ENCODE peak calls at places on chromosomes 4 and X, in five cellular contexts. J, E, A, Y and K are unnamed samples.

GRCh38 chr4:158192439-158193158 is 17.7 kb upstream of the TMEM144 start:
- DNase-seq in J (no peak), A (no peak), E (no peak), Y (no peak), K (no peak)

GRCh38 chrX:30821116-30821515 is 67.9 kb downstream of the TAB3 start:
- DNase-seq in J (peak), Y (no peak), E (no peak), A (no peak), K (no peak)

GRCh38 chr4:173214231-173214630 is 45.6 kb downstream of the GALNT7 start:
- DNase-seq in Y (no peak), A (no peak), E (no peak), J (no peak), K (no peak)

GRCh38 chrX:15416133-15416993 is 32.1 kb upstream of the VEGFD start:
- DNase-seq in J (peak), E (no peak), Y (peak), A (no peak), K (no peak)

GRCh38 chrX:151151668-151152267 is 24.6 kb upstream of the GPR50 start:
- DNase-seq in J (peak), Y (peak), A (no peak), E (peak), K (peak)

GRCh38 chr4:88008133-88008621 is 742 bp downstream of the PKD2 start:
- DNase-seq in J (peak), Y (peak), E (no peak), A (no peak), K (no peak)

GRCh38 chr4:83207497-83208105 is 77.0 kb downstream of the COQ2 start:
- DNase-seq in E (peak), J (no peak), Y (no peak), A (no peak), K (no peak)

GRCh38 chrX:21798677-21799219 is 40.7 kb upstream of the MBTPS2 start:
- DNase-seq in E (no peak), Y (no peak), A (no peak), J (no peak), K (peak)

GRCh38 chr4:40507977-40508376 is 121.7 kb downstream of the RBM47 start:
- DNase-seq in E (no peak), A (no peak), J (peak), Y (no peak), K (no peak)

GRCh38 chr4:135770505-135770904 is 1568.9 kb upstream of the PABPC4L start:
- DNase-seq in J (no peak), A (no peak), E (no peak), Y (no peak), K (no peak)

GRCh38 chr4:152536545-152537182 is 772 bp upstream of the FBXW7 start:
- DNase-seq in A (no peak), J (peak), E (no peak), Y (no peak), K (no peak)

GRCh38 chr4:183478926-183479325 is 25.9 kb upstream of the ING2 start:
- DNase-seq in Y (no peak), E (no peak), A (no peak), J (no peak), K (no peak)

GRCh38 chr4:40492747-40493146 is 136.9 kb downstream of the RBM47 start:
- DNase-seq in E (no peak), J (no peak), A (no peak), Y (no peak), K (no peak)

GRCh38 chrX:283115-283845 is 2.1 kb downstream of the PLCXD1 start:
- DNase-seq in E (peak), A (no peak), Y (peak), J (peak), K (peak)

GRCh38 chrX:63250253-63250868 is 100.8 kb downstream of the SPIN4 start:
- DNase-seq in Y (peak), A (no peak), E (peak), J (peak), K (peak)

GRCh38 chr4:185479507-185479971 is 8.0 kb upstream of the CCDC110 start:
- DNase-seq in E (no peak), Y (no peak), J (peak), A (no peak), K (no peak)

GRCh38 chr4:3786196-3786869 is 20.1 kb downstream of the ADRA2C start:
- DNase-seq in E (no peak), A (no peak), Y (peak), J (no peak), K (no peak)

GRCh38 chr4:23937173-23937572 is 47.3 kb upstream of the PPARGC1A start:
- DNase-seq in E (no peak), A (no peak), J (no peak), Y (no peak), K (no peak)

GRCh38 chr4:87033902-87034301 is 99.1 kb downstream of the AFF1 start:
- DNase-seq in A (no peak), E (no peak), Y (no peak), J (no peak), K (no peak)

GRCh38 chr4:82201303-82201702 is 172.5 kb downstream of the HNRNPD start:
- DNase-seq in E (no peak), Y (no peak), J (no peak), A (no peak), K (no peak)

GRCh38 chr4:121140712-121141111 is 23.4 kb downstream of the TNIP3 start:
- DNase-seq in Y (no peak), J (no peak), A (no peak), E (no peak), K (no peak)

GRCh38 chr4:110543577-110543976 is 67.6 kb downstream of the ENPEP start:
- DNase-seq in Y (no peak), J (no peak), A (no peak), E (no peak), K (no peak)

GRCh38 chr4:14054391-14054790 is 426.9 kb upstream of the BOD1L1 start:
- DNase-seq in J (no peak), A (no peak), Y (no peak), E (no peak), K (no peak)

GRCh38 chr4:122309988-122310626 is 68.7 kb upstream of the ADAD1 start:
- DNase-seq in A (no peak), J (peak), Y (no peak), E (no peak), K (no peak)

GRCh38 chr4:70437212-70437611 is 34.8 kb upstream of the MUC7 start:
- DNase-seq in Y (no peak), J (no peak), A (no peak), E (no peak), K (no peak)

GRCh38 chr4:103204114-103204513 is 6.0 kb upstream of the CENPE start:
- DNase-seq in A (no peak), J (peak), E (no peak), Y (no peak), K (no peak)